ENCODE peak calls at places on chromosomes 11 and 22, in eight cellular contexts. Y is kidney; G is CD8-positive, alpha-beta T cell; S is WERI-Rb-1; P is CD4-positive, alpha-beta T cell; L is IMR-90; K is HAP-1; I is endodermal cell. V is an unnamed sample.

GRCh38 chr11:82733444-82734119 is at the start of gene FAM181B:
- DNase-seq in L (no peak), K (peak; percentile 83), S (peak; percentile 65), G (peak; percentile 17), P (peak; percentile 13), I (peak; percentile 94), Y (peak; percentile 88), V (peak; percentile 39)

GRCh38 chr11:12995211-12995610 is 13.9 kb upstream of the RASSF10 start:
- DNase-seq in L (no peak), K (no peak), Y (no peak), G (no peak), S (no peak), P (no peak), I (no peak), V (no peak)

GRCh38 chr11:297666-298405 is 1.5 kb downstream of the IFITM5 start:
- DNase-seq in K (no peak), I (peak; percentile 54), L (no peak), Y (peak; percentile 73), P (no peak), S (no peak), G (peak; percentile 16), V (no peak)

GRCh38 chr11:16774920-16775603 is 36.6 kb downstream of the C11orf58 start:
- DNase-seq in Y (no peak), G (no peak), S (no peak), L (no peak), P (no peak), I (peak; percentile 35), K (no peak), V (no peak)

GRCh38 chr11:117166491-117166890 is 12.1 kb upstream of the SIDT2 start:
- DNase-seq in Y (no peak), L (peak; percentile 28), S (no peak), K (no peak), I (no peak), G (no peak), P (no peak), V (no peak)

GRCh38 chr22:28855355-28856094 is 27.8 kb upstream of the ZNRF3 start:
- DNase-seq in L (peak; percentile 78), P (peak; percentile 11), K (peak; percentile 72), G (peak; percentile 57), S (peak; percentile 40), Y (no peak), I (peak; percentile 79), V (peak; percentile 5)

GRCh38 chr11:128772814-128773213 is 78.9 kb downstream of the FLI1 start:
- DNase-seq in G (peak; percentile 62), Y (peak; percentile 92), L (no peak), S (no peak), K (no peak), P (peak; percentile 42), I (no peak), V (no peak)

GRCh38 chr11:68727783-68728182 is 23.5 kb downstream of the TESMIN start:
- DNase-seq in S (no peak), K (no peak), P (no peak), Y (no peak), L (peak; percentile 8), I (no peak), G (no peak), V (no peak)

GRCh38 chr11:80379620-80380278 is 938.9 kb upstream of the TENM4 start:
- DNase-seq in G (no peak), L (no peak), I (no peak), Y (no peak), S (no peak), P (no peak), K (no peak), V (no peak)

GRCh38 chr11:27720277-27720830 is 20.1 kb upstream of the BDNF start:
- DNase-seq in L (peak; percentile 68), Y (no peak), P (no peak), S (peak; percentile 50), K (peak; percentile 63), G (no peak), I (peak; percentile 92), V (no peak)

GRCh38 chr11:31397239-31397834 is 27.7 kb downstream of the DNAJC24 start:
- DNase-seq in L (peak; percentile 22), G (no peak), P (no peak), K (no peak), Y (no peak), I (no peak), S (no peak), V (no peak)

GRCh38 chr11:121936375-121936774 is 179.6 kb downstream of the BLID start:
- DNase-seq in Y (no peak), G (no peak), I (no peak), P (no peak), K (no peak), L (peak; percentile 54), S (no peak), V (peak; percentile 5)

GRCh38 chr11:93529707-93530467 is 13.3 kb downstream of the SMCO4 start:
- DNase-seq in Y (no peak), G (no peak), I (no peak), K (no peak), P (no peak), L (peak; percentile 41), S (no peak), V (no peak)

GRCh38 chr11:35747638-35748037 is 85.1 kb downstream of the TRIM44 start:
- DNase-seq in S (no peak), Y (peak; percentile 45), I (no peak), L (no peak), K (no peak), P (no peak), G (no peak), V (no peak)

GRCh38 chr22:26589367-26589844 is 526 bp downstream of the TPST2 start:
- DNase-seq in S (no peak), L (peak; percentile 12), I (peak; percentile 82), Y (peak; percentile 81), P (peak; percentile 22), G (peak; percentile 41), K (peak; percentile 61), V (peak; percentile 27)

GRCh38 chr22:19398206-19398605 is 33.3 kb downstream of the HIRA start:
- DNase-seq in I (no peak), P (no peak), S (no peak), L (no peak), G (no peak), K (no peak), Y (peak; percentile 27), V (peak; percentile 10)

GRCh38 chr11:110311783-110312578 is 15.6 kb upstream of the RDX start:
- DNase-seq in K (no peak), P (no peak), G (no peak), Y (no peak), S (no peak), L (peak; percentile 75), I (no peak), V (peak; percentile 13)

GRCh38 chr11:75631086-75631694 is 37.6 kb downstream of the MAP6 start:
- DNase-seq in Y (no peak), K (no peak), G (no peak), I (no peak), S (no peak), L (peak; percentile 24), P (no peak), V (no peak)

GRCh38 chr22:25172153-25172552 is 27.5 kb upstream of the CRYBB3 start:
- DNase-seq in I (no peak), S (peak; percentile 52), K (peak; percentile 37), Y (no peak), P (peak; percentile 35), L (no peak), G (peak; percentile 28), V (no peak)

GRCh38 chr22:33785283-33785991 is 134.8 kb downstream of the LARGE1 start:
- DNase-seq in S (no peak), P (no peak), L (peak; percentile 88), I (no peak), Y (no peak), G (no peak), K (no peak), V (peak; percentile 60)
- H3K9me3 ChIP-seq in S (peaks cover 16% of the 10 kb centered on the region), P (peaks cover 25% of the 10 kb centered on the region), L (peaks cover 6% of the 10 kb centered on the region), I (peaks cover 32% of the 10 kb centered on the region), Y (peaks cover 16% of the 10 kb centered on the region), G (no peaks in the 10 kb centered on the region), K (peaks cover 4% of the 10 kb centered on the region), V (peaks cover 13% of the 10 kb centered on the region)

GRCh38 chr22:39916496-39916895 is 15.6 kb downstream of the GRAP2 start:
- DNase-seq in Y (no peak), P (no peak), I (no peak), S (no peak), G (no peak), L (no peak), K (no peak), V (no peak)

GRCh38 chr22:39915295-39915726 is 14.4 kb downstream of the GRAP2 start:
- DNase-seq in K (peak; percentile 62), G (no peak), L (no peak), Y (no peak), S (no peak), I (no peak), P (no peak), V (no peak)

GRCh38 chr22:39913321-39913720 is 12.4 kb downstream of the GRAP2 start:
- DNase-seq in G (peak; percentile 40), P (no peak), Y (no peak), I (no peak), S (peak; percentile 74), K (peak; percentile 36), L (no peak), V (no peak)

GRCh38 chr22:39913886-39914285 is 13.0 kb downstream of the GRAP2 start:
- DNase-seq in Y (no peak), I (no peak), L (no peak), K (peak; percentile 90), P (no peak), S (peak; percentile 65), G (no peak), V (no peak)

DNA sequence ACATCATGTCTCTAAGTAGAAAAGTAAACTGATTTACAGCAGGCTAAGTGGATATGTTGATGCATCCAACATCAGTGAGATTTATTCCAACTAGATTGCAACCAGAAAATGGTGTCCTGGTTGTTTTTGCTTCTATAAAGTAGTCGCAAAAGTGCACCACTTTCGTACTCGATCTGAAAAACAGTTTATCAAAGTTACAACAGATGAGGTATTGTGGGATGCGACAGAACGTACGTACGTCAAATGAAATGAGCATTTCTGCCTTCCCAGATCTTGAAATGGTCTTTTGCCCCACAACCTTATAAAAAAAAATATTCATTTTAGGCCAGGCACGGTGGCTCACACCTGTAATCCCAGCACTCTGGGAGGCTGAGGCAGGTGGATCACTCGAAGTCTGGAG is 13.7 kb downstream of the GRAP2 start:
- DNase-seq in S (no peak), G (no peak), Y (no peak), K (no peak), L (no peak), I (no peak), P (no peak), V (no peak)
- H3K9me3 ChIP-seq in S (no peaks in the 10 kb centered on the region), G (no peaks in the 10 kb centered on the region), Y (no peaks in the 10 kb centered on the region), K (no peaks in the 10 kb centered on the region), L (no peaks in the 10 kb centered on the region), I (no peaks in the 10 kb centered on the region), P (no peaks in the 10 kb centered on the region), V (no peaks in the 10 kb centered on the region)

GRCh38 chr11:20808328-20808727 is 138.9 kb downstream of the NELL1 start:
- DNase-seq in P (no peak), K (no peak), I (no peak), Y (no peak), L (no peak), G (no peak), S (no peak), V (no peak)
- H3K9me3 ChIP-seq in P (peaks cover 5% of the 10 kb centered on the region), K (no peaks in the 10 kb centered on the region), I (no peaks in the 10 kb centered on the region), Y (no peaks in the 10 kb centered on the region), L (peaks cover 14% of the 10 kb centered on the region), G (peaks cover 5% of the 10 kb centered on the region), S (peaks cover 2% of the 10 kb centered on the region), V (no peaks in the 10 kb centered on the region)

DNA sequence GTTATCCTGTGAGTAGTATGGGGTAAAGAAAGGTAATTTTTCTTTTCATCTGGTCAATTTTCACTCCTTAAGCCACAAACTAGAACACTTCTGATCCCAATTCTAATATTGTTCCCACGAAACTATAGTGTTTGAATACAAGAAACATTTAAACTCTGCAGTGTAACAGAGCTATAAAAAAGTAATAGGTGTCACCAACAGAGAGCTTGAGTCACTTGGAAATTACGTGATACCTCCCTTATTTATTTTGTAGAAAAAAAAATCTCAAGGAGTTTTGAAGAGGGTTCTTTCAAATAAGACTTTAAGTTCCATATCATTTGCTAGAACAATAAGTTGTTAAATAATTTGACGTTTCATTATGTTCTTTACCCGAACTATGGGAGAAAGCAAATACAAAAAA is 959.4 kb downstream of the JRKL start:
- DNase-seq in S (no peak), G (no peak), I (no peak), Y (no peak), L (no peak), P (no peak), K (no peak), V (no peak)
- H3K9me3 ChIP-seq in S (peaks cover 3% of the 10 kb centered on the region), G (no peaks in the 10 kb centered on the region), I (peaks cover 38% of the 10 kb centered on the region), Y (no peaks in the 10 kb centered on the region), L (peaks cover 4% of the 10 kb centered on the region), P (no peaks in the 10 kb centered on the region), K (no peaks in the 10 kb centered on the region), V (no peaks in the 10 kb centered on the region)

V was measured in MG63.